ENCODE peak calls at places on chromosomes 12 and 14, in five cellular contexts. W, C, L, T and E are unnamed samples.
A peak's percentile ranks its signal among the peaks of the same experiment; 100 is the strongest.

GRCh38 chr14:101865288-101865687 is 99.1 kb upstream of the DYNC1H1 start:
- DNase-seq in L (no peak), W (no peak), C (no peak), T (no peak), E (no peak)

GRCh38 chr12:40198601-40199000 is 26.2 kb upstream of the LRRK2 start:
- DNase-seq in C (no peak), W (no peak), T (no peak), L (no peak), E (no peak)

GRCh38 chr14:99177876-99178630 is 93.9 kb downstream of the BCL11B start:
- DNase-seq in T (no peak), L (no peak), W (no peak), C (no peak), E (no peak)

GRCh38 chr12:4297617-4298016 is 23.4 kb upstream of the TIGAR start:
- DNase-seq in L (no peak), W (no peak), C (no peak), T (no peak), E (no peak)

GRCh38 chr12:52920937-52921336 is 16.1 kb upstream of the KRT8 start:
- DNase-seq in L (no peak), W (no peak), C (no peak), T (no peak), E (no peak)

GRCh38 chr14:58805605-58806358 is 168.0 kb downstream of the DACT1 start:
- DNase-seq in W (no peak), C (peak; percentile 97), T (no peak), L (no peak), E (peak; percentile 46)

GRCh38 chr12:89529738-89530137 is 3.9 kb upstream of the POC1B start:
- DNase-seq in W (peak; percentile 57), C (peak; percentile 1), L (no peak), T (peak; percentile 32), E (peak; percentile 73)

GRCh38 chr12:104121001-104121400 is 17.0 kb downstream of the NFYB start:
- DNase-seq in C (no peak), T (no peak), W (no peak), L (no peak), E (peak; percentile 41)

GRCh38 chr14:61280092-61280525 is 1.0 kb downstream of the TMEM30B start:
- DNase-seq in W (no peak), L (no peak), C (no peak), T (no peak), E (no peak)